ENCODE peak calls at places on chromosomes 12 and 14, in ten cellular contexts. T is brain microvascular endothelial cell, S is mucosa of gallbladder, B is neural progenitor cell, H is Kasumi-1, L is AG08395, J is left ventricle myocardium superior, A is Ammon's horn, N is NCI-H2227 treated with DMSO at 0.1 percent for 48 hours, O is ureter. F is an unnamed sample.

GRCh38 chr12:86138770-86139169 is 117.4 kb downstream of the MGAT4C start:
- DNase-seq in L (no peak), N (no peak), H (peak; percentile 49), B (no peak), T (no peak), O (no peak), A (no peak), J (no peak), S (no peak), F (no peak)

GRCh38 chr12:1108276-1108675 is 117.3 kb downstream of the ERC1 start:
- DNase-seq in T (no peak), L (no peak), S (no peak), J (no peak), B (no peak), A (no peak), H (no peak), N (no peak), O (no peak), F (no peak)

GRCh38 chr14:55514819-55515470 is 65.1 kb upstream of the KTN1 start:
- DNase-seq in J (no peak), N (peak; percentile 22), L (peak; percentile 39), B (no peak), S (no peak), O (no peak), T (peak; percentile 32), A (no peak), H (no peak), F (peak; percentile 78)

GRCh38 chr12:111227476-111228420 is 141.1 kb downstream of the PHETA1 start:
- DNase-seq in O (no peak), H (no peak), B (no peak), L (no peak), T (no peak), N (no peak), A (no peak), S (no peak), J (no peak), F (no peak)

GRCh38 chr14:98177551-98177950 is 1094.4 kb downstream of the BCL11B start:
- DNase-seq in A (no peak), N (no peak), S (no peak), T (no peak), L (no peak), H (no peak), O (no peak), B (no peak), J (no peak), F (peak; percentile 4)

GRCh38 chr12:2061402-2061801 is 8.6 kb downstream of the CACNA1C start:
- DNase-seq in J (peak; percentile 68), O (no peak), B (no peak), T (no peak), H (no peak), A (no peak), S (no peak), L (no peak), N (no peak), F (no peak)

GRCh38 chr12:10562306-10562933 is 51.0 kb downstream of the MAGOHB start:
- DNase-seq in S (peak; percentile 36), A (peak; percentile 66), L (peak; percentile 37), J (no peak), B (peak; percentile 16), H (peak; percentile 13), T (peak; percentile 38), N (peak; percentile 0), O (no peak), F (peak; percentile 78)

GRCh38 chr12:111546758-111547383 is 52.2 kb downstream of the ATXN2 start:
- DNase-seq in B (no peak), J (no peak), H (no peak), L (no peak), N (no peak), T (no peak), O (no peak), A (no peak), S (no peak), F (peak; percentile 36)

GRCh38 chr14:100536721-100537700 is 50.2 kb downstream of the BEGAIN start:
- DNase-seq in O (peak; percentile 39), T (no peak), A (no peak), J (peak; percentile 14), N (no peak), H (no peak), S (no peak), B (no peak), L (no peak), F (peak; percentile 87)

GRCh38 chr12:109517619-109518018 is 40.2 kb downstream of the UBE3B start:
- DNase-seq in J (no peak), B (no peak), N (no peak), H (no peak), T (no peak), L (no peak), A (no peak), O (no peak), S (no peak), F (no peak)

GRCh38 chr12:102757154-102757873 is 159.7 kb downstream of the PAH start:
- DNase-seq in B (no peak), T (no peak), J (peak; percentile 74), L (no peak), O (no peak), S (no peak), H (no peak), A (no peak), N (no peak), F (no peak)

GRCh38 chr12:82730832-82731497 is 44.3 kb downstream of the TMTC2 start:
- DNase-seq in J (peak; percentile 28), H (no peak), S (no peak), A (no peak), L (no peak), O (no peak), B (no peak), N (peak; percentile 94), T (no peak), F (peak; percentile 69)

GRCh38 chr12:34397591-34398365 is 375.5 kb downstream of the ALG10 start:
- DNase-seq in B (no peak), H (no peak), J (peak; percentile 6), L (no peak), S (peak; percentile 7), T (no peak), N (no peak), O (peak; percentile 25), A (peak; percentile 0), F (no peak)

GRCh38 chr14:100778951-100779690 is 46.8 kb upstream of the MEG3 start:
- DNase-seq in H (no peak), O (no peak), S (no peak), L (no peak), N (no peak), B (no peak), A (no peak), T (no peak), J (no peak), F (no peak)

GRCh38 chr14:39762576-39763401 is 330.6 kb upstream of the FBXO33 start:
- DNase-seq in B (no peak), O (no peak), L (no peak), S (no peak), N (no peak), H (no peak), A (peak; percentile 13), J (no peak), T (no peak), F (no peak)

GRCh38 chr12:123024819-123025391 is 44.4 kb downstream of the ARL6IP4 start:
- DNase-seq in N (no peak), S (no peak), B (no peak), A (no peak), O (no peak), T (peak; percentile 32), H (no peak), J (no peak), L (no peak), F (peak; percentile 87)

GRCh38 chr14:99359906-99360305 is 87.9 kb upstream of the BCL11B start:
- DNase-seq in L (no peak), A (no peak), O (no peak), B (no peak), S (no peak), H (no peak), T (no peak), N (no peak), J (no peak), F (no peak)

GRCh38 chr14:94043756-94044475 is 17.8 kb downstream of the OTUB2 start:
- DNase-seq in A (no peak), N (no peak), B (no peak), J (no peak), O (no peak), S (no peak), H (no peak), T (no peak), L (no peak), F (no peak)

GRCh38 chr12:82554529-82554928 is 132.2 kb upstream of the TMTC2 start:
- DNase-seq in L (no peak), T (peak; percentile 3), H (no peak), N (no peak), J (no peak), S (no peak), O (no peak), A (no peak), B (no peak), F (no peak)

GRCh38 chr12:99087278-99087677 is 442.2 kb downstream of the APAF1 start:
- DNase-seq in A (no peak), T (no peak), L (no peak), N (no peak), O (no peak), S (no peak), J (no peak), B (peak; percentile 42), H (no peak), F (no peak)

GRCh38 chr12:48189331-48190125 is 6.1 kb downstream of the CCDC184 start:
- DNase-seq in T (peak; percentile 83), J (no peak), N (peak; percentile 55), S (peak; percentile 78), H (peak; percentile 77), L (peak; percentile 76), A (peak; percentile 81), O (peak; percentile 73), B (peak; percentile 69), F (peak; percentile 78)

GRCh38 chr12:25557830-25558436 is 4.8 kb upstream of the LMNTD1 start:
- DNase-seq in T (peak; percentile 40), B (peak; percentile 75), L (no peak), J (no peak), O (no peak), N (no peak), S (no peak), H (peak; percentile 73), A (no peak), F (peak; percentile 77)

GRCh38 chr14:22898302-22898894 is 15.4 kb downstream of the REM2 start:
- DNase-seq in S (no peak), H (no peak), T (peak; percentile 78), N (no peak), J (no peak), B (no peak), A (no peak), O (no peak), L (peak; percentile 79), F (peak; percentile 85)

GRCh38 chr14:40476005-40476404 is 1043.8 kb upstream of the FBXO33 start:
- DNase-seq in H (no peak), B (no peak), L (no peak), S (no peak), O (no peak), J (no peak), A (no peak), T (no peak), N (no peak), F (no peak)

GRCh38 chr12:109309441-109310246 is 560 bp upstream of the FOXN4 start:
- DNase-seq in J (no peak), H (no peak), O (no peak), N (no peak), A (no peak), L (no peak), B (peak; percentile 66), S (no peak), T (no peak), F (no peak)

GRCh38 chr14:55450987-55451386 is 10.6 kb upstream of the TBPL2 start:
- DNase-seq in B (no peak), L (no peak), S (no peak), T (no peak), H (no peak), N (no peak), A (no peak), J (no peak), O (no peak), F (no peak)

GRCh38 chr12:86496595-86496994 is 240.4 kb upstream of the MGAT4C start:
- DNase-seq in A (no peak), J (no peak), T (no peak), N (no peak), L (no peak), O (no peak), S (no peak), B (no peak), H (no peak), F (no peak)

GRCh38 chr12:16891673-16892072 is 285.7 kb upstream of the LMO3 start:
- DNase-seq in A (no peak), B (no peak), L (no peak), T (no peak), N (no peak), H (no peak), S (no peak), J (no peak), O (no peak), F (no peak)